ENCODE peak calls at places on chromosomes 2 and 18, in ten cellular contexts. X is AG04450; L is PC-9; E is foreskin keratinocyte; B is cardiac muscle cell; N is GM23338; F is colonic mucosa; Q is neural progenitor cell; Z is CD8-positive, alpha-beta memory T cell; Y is CD4-positive, alpha-beta T cell. M is an unnamed sample.

GRCh38 chr18:74791501-74792188 is 194.0 kb downstream of the ZNF407 start:
- DNase-seq in X (no peak), L (no peak), E (no peak), B (no peak), N (no peak), F (no peak), Q (no peak), Z (no peak), Y (no peak), M (no peak)

GRCh38 chr18:76445275-76445674 is 49.8 kb downstream of the ZNF516 start:
- DNase-seq in X (no peak), L (peak), E (peak), B (peak), N (no peak), F (no peak), Q (no peak), Z (no peak), Y (no peak), M (peak)

GRCh38 chr2:141341444-141341843 is 789.4 kb downstream of the LRP1B start:
- DNase-seq in X (peak), L (no peak), E (peak), B (peak), N (no peak), F (no peak), Q (no peak), Z (no peak), Y (no peak), M (peak)

GRCh38 chr2:163800889-163801498 is 65.2 kb upstream of the FIGN start:
- DNase-seq in X (peak), L (no peak), E (peak), B (peak), N (no peak), F (no peak), Q (peak), Z (no peak), Y (no peak), M (no peak)

GRCh38 chr2:167581961-167582574 is 665.3 kb downstream of the STK39 start:
- DNase-seq in X (no peak), L (no peak), E (peak), B (peak), N (no peak), F (no peak), Q (no peak), Z (no peak), Y (no peak), M (no peak)

GRCh38 chr2:210169871-210170441 is 1.3 kb downstream of the KANSL1L start:
- DNase-seq in X (no peak), L (peak), E (peak), B (peak), N (no peak), F (no peak), Q (no peak), Z (no peak), Y (no peak), M (peak)

GRCh38 chr2:66122491-66122890 is 312.4 kb upstream of the MEIS1 start:
- DNase-seq in X (no peak), L (no peak), E (no peak), B (no peak), N (no peak), F (no peak), Q (no peak), Z (no peak), Y (no peak), M (no peak)

GRCh38 chr2:180203972-180204371 is 196.9 kb upstream of the CWC22 start:
- DNase-seq in X (no peak), L (no peak), E (peak), B (peak), N (no peak), F (peak), Q (no peak), Z (no peak), Y (no peak), M (peak)

GRCh38 chr18:5772271-5772670 is 123.1 kb downstream of the TMEM200C start:
- DNase-seq in X (no peak), L (no peak), E (no peak), B (no peak), N (peak), F (no peak), Q (no peak), Z (no peak), Y (no peak), M (no peak)

GRCh38 chr2:9364791-9365497 is 58.4 kb downstream of the ITGB1BP1 start:
- DNase-seq in X (no peak), L (peak), E (no peak), B (peak), N (no peak), F (no peak), Q (no peak), Z (no peak), Y (no peak), M (no peak)

GRCh38 chr2:68715353-68716041 is 19.1 kb upstream of the ARHGAP25 start:
- DNase-seq in X (no peak), L (no peak), E (peak), B (peak), N (peak), F (peak), Q (peak), Z (no peak), Y (no peak), M (peak)

GRCh38 chr2:229921892-229922448 is at the start of gene TRIP12:
- DNase-seq in X (peak), L (peak), E (peak), B (peak), N (peak), F (peak), Q (peak), Z (peak), Y (peak), M (peak)

GRCh38 chr2:32647180-32647651 is 19.4 kb downstream of the TTC27 start:
- DNase-seq in X (peak), L (no peak), E (peak), B (peak), N (no peak), F (no peak), Q (no peak), Z (no peak), Y (no peak), M (no peak)

GRCh38 chr2:9775351-9775750 is 67.9 kb upstream of the TAF1B start:
- DNase-seq in X (no peak), L (no peak), E (no peak), B (no peak), N (no peak), F (no peak), Q (no peak), Z (no peak), Y (no peak), M (no peak)

GRCh38 chr2:71064754-71065621 is 3.5 kb upstream of the NAGK start:
- DNase-seq in X (no peak), L (no peak), E (no peak), B (peak), N (no peak), F (no peak), Q (no peak), Z (no peak), Y (no peak), M (no peak)

GRCh38 chr2:181781082-181781786 is 100.9 kb upstream of the NEUROD1 start:
- DNase-seq in X (no peak), L (no peak), E (no peak), B (no peak), N (peak), F (peak), Q (no peak), Z (no peak), Y (no peak), M (no peak)

GRCh38 chr2:211033765-211034164 is 477.4 kb downstream of the CPS1 start:
- DNase-seq in X (no peak), L (no peak), E (peak), B (peak), N (peak), F (no peak), Q (peak), Z (no peak), Y (no peak), M (peak)

GRCh38 chr2:23497063-23497462 is 112.1 kb downstream of the KLHL29 start:
- DNase-seq in X (no peak), L (no peak), E (peak), B (peak), N (peak), F (no peak), Q (no peak), Z (peak), Y (no peak), M (no peak)

GRCh38 chr2:160252278-160252887 is 52.3 kb upstream of the ITGB6 start:
- DNase-seq in X (no peak), L (no peak), E (no peak), B (peak), N (peak), F (no peak), Q (peak), Z (no peak), Y (no peak), M (peak)

GRCh38 chr2:55620123-55620779 is 2.8 kb upstream of the PPP4R3B start:
- DNase-seq in X (no peak), L (no peak), E (no peak), B (peak), N (peak), F (no peak), Q (peak), Z (no peak), Y (no peak), M (no peak)

GRCh38 chr2:237754182-237754581 is 44.4 kb upstream of the RBM44 start:
- DNase-seq in X (no peak), L (no peak), E (no peak), B (peak), N (no peak), F (no peak), Q (no peak), Z (no peak), Y (no peak), M (no peak)

GRCh38 chr2:39715095-39715494 is 49.4 kb downstream of the TMEM178A start:
- DNase-seq in X (no peak), L (no peak), E (no peak), B (no peak), N (no peak), F (no peak), Q (no peak), Z (no peak), Y (no peak), M (no peak)

GRCh38 chr18:55779711-55780590 is 192.0 kb upstream of the TCF4 start:
- DNase-seq in X (no peak), L (no peak), E (no peak), B (peak), N (peak), F (no peak), Q (peak), Z (no peak), Y (no peak), M (peak)

GRCh38 chr18:43393174-43393573 is 115.9 kb upstream of the SYT4 start:
- DNase-seq in X (no peak), L (no peak), E (no peak), B (peak), N (no peak), F (no peak), Q (no peak), Z (no peak), Y (no peak), M (no peak)

GRCh38 chr2:106057206-106057605 is 136.9 kb downstream of the UXS1 start:
- DNase-seq in X (no peak), L (peak), E (peak), B (no peak), N (no peak), F (no peak), Q (no peak), Z (peak), Y (peak), M (peak)

GRCh38 chr18:33440384-33441043 is at the start of gene CCDC178:
- DNase-seq in X (no peak), L (no peak), E (peak), B (peak), N (peak), F (no peak), Q (peak), Z (no peak), Y (no peak), M (no peak)

GRCh38 chr18:12722731-12723130 is 19.9 kb downstream of the PSMG2 start:
- DNase-seq in X (no peak), L (no peak), E (no peak), B (no peak), N (no peak), F (no peak), Q (no peak), Z (no peak), Y (no peak), M (no peak)

GRCh38 chr2:98085649-98086048 is 1.3 kb upstream of the VWA3B start:
- DNase-seq in X (no peak), L (no peak), E (no peak), B (no peak), N (no peak), F (peak), Q (no peak), Z (no peak), Y (no peak), M (no peak)

GRCh38 chr2:213150315-213150951 is 979 bp downstream of the IKZF2 start:
- DNase-seq in X (no peak), L (peak), E (peak), B (peak), N (peak), F (peak), Q (peak), Z (no peak), Y (no peak), M (peak)

GRCh38 chr18:44599409-44599808 is 81.3 kb upstream of the SETBP1 start:
- DNase-seq in X (no peak), L (no peak), E (no peak), B (peak), N (peak), F (no peak), Q (no peak), Z (no peak), Y (no peak), M (no peak)

GRCh38 chr18:79046522-79046921 is 22.7 kb upstream of the ATP9B start:
- DNase-seq in X (no peak), L (no peak), E (no peak), B (no peak), N (no peak), F (no peak), Q (no peak), Z (no peak), Y (no peak), M (no peak)

GRCh38 chr18:43970656-43971055 is 693.4 kb upstream of the SYT4 start:
- DNase-seq in X (no peak), L (no peak), E (peak), B (no peak), N (peak), F (no peak), Q (no peak), Z (no peak), Y (no peak), M (no peak)

DNA sequence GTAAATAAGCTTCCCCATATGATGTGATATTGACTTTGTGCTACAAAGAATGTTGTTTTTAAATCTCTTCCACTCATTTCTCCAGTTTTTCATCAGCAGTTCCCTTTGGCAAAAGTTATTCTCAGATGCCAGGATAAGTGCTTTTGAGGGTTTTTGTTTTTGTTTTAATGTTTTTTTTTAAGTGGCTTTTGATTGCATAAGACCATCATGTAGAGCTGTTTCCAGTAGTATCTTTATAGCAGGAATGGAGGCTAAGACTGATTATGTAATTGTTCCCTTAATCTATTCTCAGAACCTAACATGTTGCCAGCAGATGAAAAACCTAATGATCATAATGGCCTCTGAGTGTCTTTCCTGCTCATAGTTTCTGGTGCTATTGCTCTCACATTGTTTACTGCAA is 77.9 kb downstream of the CABLES1 start:
- DNase-seq in X (no peak), L (no peak), E (no peak), B (peak), N (no peak), F (no peak), Q (no peak), Z (no peak), Y (no peak), M (no peak)
- H3K27ac ChIP-seq in X (no peak), L (no peak), E (no peak), B (no peak), N (no peak), F (no peak), Q (no peak), Z (no peak), Y (no peak), M (no peak)

GRCh38 chr2:37571571-37572136 is 99.8 kb downstream of the CDC42EP3 start:
- DNase-seq in X (no peak), L (no peak), E (no peak), B (no peak), N (no peak), F (no peak), Q (no peak), Z (no peak), Y (no peak), M (no peak)

GRCh38 chr2:37570773-37571570 is 100.5 kb downstream of the CDC42EP3 start:
- DNase-seq in X (no peak), L (no peak), E (peak), B (peak), N (no peak), F (no peak), Q (no peak), Z (no peak), Y (no peak), M (no peak)

GRCh38 chr2:37568565-37568964 is 102.9 kb downstream of the CDC42EP3 start:
- DNase-seq in X (no peak), L (no peak), E (no peak), B (no peak), N (no peak), F (no peak), Q (no peak), Z (no peak), Y (no peak), M (no peak)

GRCh38 chr2:37569131-37569530 is 102.3 kb downstream of the CDC42EP3 start:
- DNase-seq in X (no peak), L (no peak), E (no peak), B (no peak), N (no peak), F (no peak), Q (no peak), Z (no peak), Y (no peak), M (no peak)

DNA sequence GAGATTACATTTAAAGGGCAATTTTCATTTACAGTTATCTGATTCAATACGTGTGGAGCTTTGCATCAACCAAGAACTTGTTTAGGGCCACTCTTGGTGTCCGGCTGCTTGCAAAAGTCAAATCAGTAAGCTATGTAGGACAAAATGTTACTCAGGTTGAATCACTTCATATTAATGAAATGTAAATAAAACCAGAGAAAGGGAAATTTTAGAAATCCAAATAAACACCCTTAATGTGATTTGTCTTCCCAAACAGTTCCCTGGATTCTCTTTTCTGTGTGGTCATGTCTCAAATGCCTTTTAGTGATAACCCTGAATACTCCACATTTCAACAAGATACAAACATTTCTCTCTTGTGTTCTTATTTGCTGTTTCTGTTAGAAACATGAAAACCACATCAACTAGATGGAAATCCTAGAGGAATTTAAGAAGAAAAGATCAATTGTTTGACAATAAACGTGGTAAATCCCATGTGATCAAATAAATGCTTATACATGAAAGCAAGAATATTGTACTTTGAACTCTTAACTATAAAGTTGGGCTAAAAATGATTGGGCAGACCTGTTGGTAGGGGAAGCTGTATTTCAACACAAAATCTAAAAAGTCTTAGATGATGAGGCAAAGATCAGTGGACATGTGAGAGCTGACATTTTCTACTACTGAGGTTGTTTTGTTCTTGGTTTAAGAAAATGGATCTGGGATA is 101.3 kb downstream of the CDC42EP3 start:
- DNase-seq in X (no peak), L (no peak), E (no peak), B (no peak), N (no peak), F (no peak), Q (no peak), Z (no peak), Y (no peak), M (no peak)
- H3K27ac ChIP-seq in X (no peak), L (no peak), E (peak), B (no peak), N (no peak), F (no peak), Q (no peak), Z (no peak), Y (no peak), M (no peak)

GRCh38 chr2:197937804-197938203 is 133.4 kb downstream of the PLCL1 start:
- DNase-seq in X (no peak), L (no peak), E (no peak), B (no peak), N (no peak), F (no peak), Q (no peak), Z (no peak), Y (no peak), M (no peak)

GRCh38 chr2:197940346-197940745 is 136.0 kb downstream of the PLCL1 start:
- DNase-seq in X (no peak), L (no peak), E (no peak), B (no peak), N (no peak), F (no peak), Q (no peak), Z (no peak), Y (no peak), M (no peak)

GRCh38 chr2:197941715-197942114 is 137.3 kb downstream of the PLCL1 start:
- DNase-seq in X (no peak), L (no peak), E (no peak), B (no peak), N (no peak), F (no peak), Q (no peak), Z (no peak), Y (no peak), M (no peak)

GRCh38 chr2:197938555-197938954 is 134.2 kb downstream of the PLCL1 start:
- DNase-seq in X (no peak), L (no peak), E (no peak), B (no peak), N (no peak), F (no peak), Q (no peak), Z (no peak), Y (no peak), M (no peak)

DNA sequence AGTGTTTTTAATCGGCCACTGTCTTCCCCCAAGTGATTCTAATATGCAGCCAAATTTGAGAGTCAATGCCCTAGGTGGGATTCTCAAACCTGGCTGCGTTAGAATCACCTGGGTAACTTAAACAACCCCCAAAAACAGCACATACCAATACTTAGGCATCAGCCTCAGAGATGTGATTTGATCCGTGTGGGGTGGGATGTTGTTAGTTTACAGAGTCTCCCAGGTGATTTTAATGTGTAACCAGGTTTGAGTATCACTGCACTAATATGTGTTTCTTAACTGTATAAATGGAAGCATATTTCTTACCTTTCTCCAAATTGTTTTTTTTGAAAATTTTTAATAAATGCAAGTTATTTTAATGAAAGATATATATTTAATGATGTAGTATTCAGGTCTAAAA is 135.4 kb downstream of the PLCL1 start:
- DNase-seq in X (no peak), L (no peak), E (no peak), B (no peak), N (no peak), F (no peak), Q (no peak), Z (no peak), Y (no peak), M (no peak)
- H3K27ac ChIP-seq in X (no peak), L (no peak), E (no peak), B (no peak), N (no peak), F (no peak), Q (no peak), Z (no peak), Y (no peak), M (no peak)

DNA sequence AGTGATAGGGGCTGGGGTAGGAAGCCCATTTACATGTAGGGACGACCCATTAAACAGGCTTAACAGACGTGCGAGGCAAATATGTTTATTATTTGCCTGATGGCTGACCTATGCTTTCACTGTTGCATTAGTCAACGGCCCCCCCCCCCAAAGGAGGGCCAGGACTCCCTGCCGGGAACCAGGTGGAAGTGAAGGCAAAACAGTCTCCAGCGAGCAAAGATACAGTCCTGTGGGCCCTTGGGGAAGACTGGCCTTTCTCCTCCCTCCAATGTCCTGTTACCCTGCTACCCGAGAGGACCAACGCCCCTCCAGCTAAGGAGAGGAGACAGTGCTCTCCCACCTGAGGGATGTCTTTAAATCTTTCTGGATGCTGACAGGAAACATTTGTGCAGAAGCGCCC is 136.1 kb upstream of the SIX3 start:
- DNase-seq in X (no peak), L (no peak), E (no peak), B (no peak), N (peak), F (no peak), Q (peak), Z (no peak), Y (no peak), M (no peak)
- H3K27ac ChIP-seq in X (no peak), L (no peak), E (no peak), B (no peak), N (no peak), F (no peak), Q (peak), Z (no peak), Y (no peak), M (no peak)

M was measured in RWPE1.